ENCODE peak calls at places on chromosomes 16 and 17, in ten cellular contexts. One of them, this sample, is unnamed.
A peak's percentile ranks its signal among the peaks of the same experiment; 100 is the strongest.

GRCh38 chr16:87328846-87329245 is 11.7 kb upstream of the C16orf95 start:
- DNase-seq in lung: no peak
- DNase-seq in NCI-H748 treated with DMSO at 0.1 percent for 48 hours: no peak
- DNase-seq in stimulated activated naive CD8-positive, alpha-beta T cell treated with anti-CD3 and anti-CD28 coated beads, Interleukin-15, amount 100 ng/mL, for 72 hours: no peak
- DNase-seq in skeletal muscle cell: no peak
- DNase-seq in amniotic epithelial cell: no peak
- DNase-seq in progenitor cell of endocrine pancreas: no peak
- DNase-seq in fibroblast of the conjunctiva: no peak
- DNase-seq in occipital lobe: no peak
- DNase-seq in T47D: no peak
- DNase-seq in this sample: no peak

GRCh38 chr17:4028436-4028835 is 64.2 kb upstream of the ATP2A3 start:
- DNase-seq in amniotic epithelial cell: no peak
- DNase-seq in stimulated activated naive CD8-positive, alpha-beta T cell treated with anti-CD3 and anti-CD28 coated beads, Interleukin-15, amount 100 ng/mL, for 72 hours: no peak
- DNase-seq in occipital lobe: no peak
- DNase-seq in lung: no peak
- DNase-seq in progenitor cell of endocrine pancreas: no peak
- DNase-seq in fibroblast of the conjunctiva: no peak
- DNase-seq in T47D: no peak
- DNase-seq in skeletal muscle cell: no peak
- DNase-seq in NCI-H748 treated with DMSO at 0.1 percent for 48 hours: no peak
- DNase-seq in this sample: no peak

GRCh38 chr17:76912585-76912984 is 44.4 kb downstream of the MGAT5B start:
- DNase-seq in skeletal muscle cell: no peak
- DNase-seq in stimulated activated naive CD8-positive, alpha-beta T cell treated with anti-CD3 and anti-CD28 coated beads, Interleukin-15, amount 100 ng/mL, for 72 hours: no peak
- DNase-seq in T47D: no peak
- DNase-seq in lung: no peak
- DNase-seq in fibroblast of the conjunctiva: no peak
- DNase-seq in progenitor cell of endocrine pancreas: no peak
- DNase-seq in amniotic epithelial cell: no peak
- DNase-seq in occipital lobe: no peak
- DNase-seq in NCI-H748 treated with DMSO at 0.1 percent for 48 hours: no peak
- DNase-seq in this sample: no peak

GRCh38 chr16:31063843-31064611 is 10.0 kb downstream of the ZNF668 start:
- DNase-seq in amniotic epithelial cell: peak; percentile 26
- DNase-seq in occipital lobe: no peak
- DNase-seq in T47D: no peak
- DNase-seq in NCI-H748 treated with DMSO at 0.1 percent for 48 hours: no peak
- DNase-seq in fibroblast of the conjunctiva: no peak
- DNase-seq in stimulated activated naive CD8-positive, alpha-beta T cell treated with anti-CD3 and anti-CD28 coated beads, Interleukin-15, amount 100 ng/mL, for 72 hours: no peak
- DNase-seq in skeletal muscle cell: no peak
- DNase-seq in lung: no peak
- DNase-seq in progenitor cell of endocrine pancreas: no peak
- DNase-seq in this sample: no peak

GRCh38 chr16:53910990-53911389 is 207.0 kb downstream of the FTO start:
- DNase-seq in progenitor cell of endocrine pancreas: no peak
- DNase-seq in lung: no peak
- DNase-seq in NCI-H748 treated with DMSO at 0.1 percent for 48 hours: no peak
- DNase-seq in T47D: no peak
- DNase-seq in occipital lobe: no peak
- DNase-seq in skeletal muscle cell: no peak
- DNase-seq in fibroblast of the conjunctiva: no peak
- DNase-seq in stimulated activated naive CD8-positive, alpha-beta T cell treated with anti-CD3 and anti-CD28 coated beads, Interleukin-15, amount 100 ng/mL, for 72 hours: no peak
- DNase-seq in amniotic epithelial cell: peak; percentile 71
- DNase-seq in this sample: no peak

GRCh38 chr17:33121272-33121671 is 129.6 kb downstream of the SPACA3 start:
- DNase-seq in lung: no peak
- DNase-seq in amniotic epithelial cell: no peak
- DNase-seq in skeletal muscle cell: no peak
- DNase-seq in NCI-H748 treated with DMSO at 0.1 percent for 48 hours: no peak
- DNase-seq in progenitor cell of endocrine pancreas: no peak
- DNase-seq in occipital lobe: no peak
- DNase-seq in fibroblast of the conjunctiva: no peak
- DNase-seq in T47D: no peak
- DNase-seq in stimulated activated naive CD8-positive, alpha-beta T cell treated with anti-CD3 and anti-CD28 coated beads, Interleukin-15, amount 100 ng/mL, for 72 hours: no peak
- DNase-seq in this sample: no peak

GRCh38 chr17:10271004-10271620 is 72.7 kb upstream of the GAS7 start:
- DNase-seq in lung: no peak
- DNase-seq in T47D: no peak
- DNase-seq in amniotic epithelial cell: peak; percentile 69
- DNase-seq in NCI-H748 treated with DMSO at 0.1 percent for 48 hours: no peak
- DNase-seq in stimulated activated naive CD8-positive, alpha-beta T cell treated with anti-CD3 and anti-CD28 coated beads, Interleukin-15, amount 100 ng/mL, for 72 hours: no peak
- DNase-seq in occipital lobe: no peak
- DNase-seq in progenitor cell of endocrine pancreas: no peak
- DNase-seq in fibroblast of the conjunctiva: no peak
- DNase-seq in skeletal muscle cell: no peak
- DNase-seq in this sample: peak; percentile 1

GRCh38 chr17:61662771-61663170 is 71.8 kb upstream of the NACA2 start:
- DNase-seq in progenitor cell of endocrine pancreas: no peak
- DNase-seq in fibroblast of the conjunctiva: peak; percentile 9
- DNase-seq in lung: no peak
- DNase-seq in T47D: no peak
- DNase-seq in occipital lobe: no peak
- DNase-seq in skeletal muscle cell: peak; percentile 1
- DNase-seq in NCI-H748 treated with DMSO at 0.1 percent for 48 hours: no peak
- DNase-seq in stimulated activated naive CD8-positive, alpha-beta T cell treated with anti-CD3 and anti-CD28 coated beads, Interleukin-15, amount 100 ng/mL, for 72 hours: no peak
- DNase-seq in amniotic epithelial cell: peak; percentile 10
- DNase-seq in this sample: no peak

GRCh38 chr17:18966831-18967624 is 15.1 kb downstream of the SLC5A10 start:
- DNase-seq in amniotic epithelial cell: peak; percentile 41
- DNase-seq in fibroblast of the conjunctiva: peak; percentile 14
- DNase-seq in NCI-H748 treated with DMSO at 0.1 percent for 48 hours: no peak
- DNase-seq in T47D: no peak
- DNase-seq in progenitor cell of endocrine pancreas: no peak
- DNase-seq in stimulated activated naive CD8-positive, alpha-beta T cell treated with anti-CD3 and anti-CD28 coated beads, Interleukin-15, amount 100 ng/mL, for 72 hours: no peak
- DNase-seq in lung: no peak
- DNase-seq in occipital lobe: no peak
- DNase-seq in skeletal muscle cell: no peak
- DNase-seq in this sample: peak; percentile 53

GRCh38 chr16:89009343-89010209 is 32.6 kb upstream of the CBFA2T3 start:
- DNase-seq in lung: no peak
- DNase-seq in skeletal muscle cell: no peak
- DNase-seq in NCI-H748 treated with DMSO at 0.1 percent for 48 hours: no peak
- DNase-seq in T47D: peak; percentile 87
- DNase-seq in occipital lobe: no peak
- DNase-seq in stimulated activated naive CD8-positive, alpha-beta T cell treated with anti-CD3 and anti-CD28 coated beads, Interleukin-15, amount 100 ng/mL, for 72 hours: no peak
- DNase-seq in fibroblast of the conjunctiva: no peak
- DNase-seq in amniotic epithelial cell: peak; percentile 13
- DNase-seq in progenitor cell of endocrine pancreas: peak; percentile 56
- DNase-seq in this sample: peak; percentile 21

GRCh38 chr16:674968-675883 is at the start of gene RHBDL1:
- DNase-seq in T47D: no peak
- DNase-seq in amniotic epithelial cell: peak; percentile 55
- DNase-seq in occipital lobe: peak; percentile 50
- DNase-seq in stimulated activated naive CD8-positive, alpha-beta T cell treated with anti-CD3 and anti-CD28 coated beads, Interleukin-15, amount 100 ng/mL, for 72 hours: no peak
- DNase-seq in lung: no peak
- DNase-seq in skeletal muscle cell: no peak
- DNase-seq in progenitor cell of endocrine pancreas: no peak
- DNase-seq in fibroblast of the conjunctiva: no peak
- DNase-seq in NCI-H748 treated with DMSO at 0.1 percent for 48 hours: no peak
- DNase-seq in this sample: peak; percentile 64

GRCh38 chr16:2194852-2195315 is 1.5 kb downstream of the CASKIN1 start:
- DNase-seq in T47D: peak; percentile 93
- DNase-seq in NCI-H748 treated with DMSO at 0.1 percent for 48 hours: peak; percentile 22
- DNase-seq in lung: peak; percentile 55
- DNase-seq in amniotic epithelial cell: peak; percentile 49
- DNase-seq in skeletal muscle cell: no peak
- DNase-seq in stimulated activated naive CD8-positive, alpha-beta T cell treated with anti-CD3 and anti-CD28 coated beads, Interleukin-15, amount 100 ng/mL, for 72 hours: peak; percentile 54
- DNase-seq in progenitor cell of endocrine pancreas: no peak
- DNase-seq in fibroblast of the conjunctiva: peak; percentile 17
- DNase-seq in occipital lobe: no peak
- DNase-seq in this sample: peak; percentile 59